ENCODE peak calls at places on chromosome 2, in ten cellular contexts. F is kidney epithelial cell; G is PC-9; L is WERI-Rb-1; B is WTC11; X is T-cell; T is stimulated activated CD8-positive, alpha-beta memory T cell treated with anti-CD3 and anti-CD28 coated beads, Interleukin-4, amount 100 ng/mL, for 1 hour; N is fibroblast of the aortic adventitia; P is activated CD8-positive, alpha-beta T cell treated with anti-CD3 and anti-CD28 coated beads for 36 hours; M is foreskin keratinocyte. O is an unnamed sample.

GRCh38 chr2:134173338-134174016 is 80.4 kb upstream of the MGAT5 start:
- DNase-seq in T (no peak), B (no peak), N (no peak), P (no peak), F (no peak), M (peak), G (no peak), L (peak), X (no peak), O (peak)

GRCh38 chr2:19653336-19653908 is 248.4 kb downstream of the TTC32 start:
- DNase-seq in M (no peak), T (no peak), G (no peak), X (no peak), N (no peak), B (no peak), P (no peak), F (no peak), L (no peak), O (no peak)

GRCh38 chr2:38146302-38146916 is 70.5 kb upstream of the CYP1B1 start:
- DNase-seq in P (peak), L (no peak), B (no peak), X (no peak), N (peak), M (peak), G (peak), F (peak), T (no peak), O (peak)

GRCh38 chr2:43727634-43728014 is 46.2 kb upstream of the DYNC2LI1 start:
- DNase-seq in T (no peak), P (no peak), B (no peak), N (no peak), M (no peak), G (no peak), F (no peak), L (no peak), X (no peak), O (no peak)

GRCh38 chr2:16973586-16974274 is 308.1 kb upstream of the CYRIA start:
- DNase-seq in T (no peak), B (no peak), F (no peak), G (no peak), N (peak), M (no peak), X (no peak), P (no peak), L (no peak), O (no peak)

GRCh38 chr2:43818761-43819160 is 19.9 kb downstream of the ABCG5 start:
- DNase-seq in F (no peak), G (peak), M (peak), X (no peak), B (no peak), T (no peak), N (peak), L (no peak), P (peak), O (no peak)

GRCh38 chr2:69933839-69934613 is 19.1 kb downstream of the MXD1 start:
- DNase-seq in X (no peak), G (peak), T (no peak), M (peak), F (peak), P (no peak), L (no peak), N (peak), B (no peak), O (no peak)

GRCh38 chr2:145006957-145007672 is 487.2 kb upstream of the ZEB2 start:
- DNase-seq in B (no peak), P (no peak), M (peak), L (no peak), X (no peak), F (peak), G (no peak), N (peak), T (no peak), O (no peak)

GRCh38 chr2:240149943-240150784 is 9.7 kb upstream of the OTOS start:
- DNase-seq in G (no peak), M (no peak), X (no peak), B (peak), F (no peak), N (peak), P (peak), L (peak), T (no peak), O (peak)

GRCh38 chr2:15825276-15826060 is 114.9 kb upstream of the MYCN start:
- DNase-seq in L (no peak), B (no peak), F (no peak), M (no peak), X (no peak), P (no peak), N (no peak), T (no peak), G (no peak), O (no peak)

GRCh38 chr2:222353998-222354397 is 55.2 kb upstream of the PAX3 start:
- DNase-seq in X (no peak), B (no peak), P (no peak), N (no peak), T (no peak), G (no peak), M (no peak), L (no peak), F (no peak), O (no peak)

GRCh38 chr2:1024981-1025380 is 74.3 kb downstream of the SNTG2 start:
- DNase-seq in L (no peak), B (no peak), F (no peak), G (no peak), N (peak), M (peak), P (no peak), T (no peak), X (no peak), O (peak)

GRCh38 chr2:172561270-172561669 is 5.4 kb downstream of the PDK1 start:
- DNase-seq in T (no peak), P (no peak), X (no peak), F (no peak), L (no peak), M (no peak), B (no peak), N (no peak), G (no peak), O (peak)

GRCh38 chr2:9699139-9699823 is 68.5 kb upstream of the YWHAQ start:
- DNase-seq in M (peak), G (peak), F (peak), X (no peak), T (no peak), B (no peak), P (peak), N (peak), L (no peak), O (no peak)

GRCh38 chr2:154425999-154426398 is 272.5 kb upstream of the KCNJ3 start:
- DNase-seq in N (no peak), F (no peak), P (no peak), B (no peak), X (no peak), T (no peak), G (no peak), M (peak), L (no peak), O (no peak)

GRCh38 chr2:149885946-149886345 is 298.4 kb upstream of the MMADHC start:
- DNase-seq in F (no peak), N (no peak), G (no peak), X (no peak), L (no peak), T (no peak), B (no peak), M (peak), P (no peak), O (no peak)

GRCh38 chr2:168722592-168722991 is 79.8 kb upstream of the NOSTRIN start:
- DNase-seq in P (no peak), B (no peak), T (no peak), X (no peak), L (no peak), N (peak), F (no peak), G (no peak), M (no peak), O (no peak)

GRCh38 chr2:45009928-45010705 is 865 bp upstream of the SIX2 start:
- DNase-seq in B (peak), L (peak), F (no peak), N (peak), G (peak), T (no peak), X (no peak), M (peak), P (no peak), O (peak)

GRCh38 chr2:219001577-219002394 is 8.6 kb upstream of the CRYBA2 start:
- DNase-seq in T (no peak), M (peak), L (peak), B (peak), F (no peak), X (no peak), G (peak), N (no peak), P (peak), O (no peak)

GRCh38 chr2:226490172-226490571 is 309.4 kb downstream of the IRS1 start:
- DNase-seq in F (no peak), X (no peak), G (no peak), P (no peak), T (no peak), N (no peak), L (no peak), B (no peak), M (no peak), O (no peak)

GRCh38 chr2:152925540-152926448 is 207.4 kb downstream of the ARL6IP6 start:
- DNase-seq in G (no peak), L (peak), P (peak), F (no peak), N (peak), M (peak), T (no peak), X (no peak), B (peak), O (peak)

GRCh38 chr2:221495766-221496165 is 76.3 kb downstream of the EPHA4 start:
- DNase-seq in M (no peak), B (no peak), L (no peak), N (no peak), F (no peak), X (no peak), P (no peak), T (no peak), G (no peak), O (no peak)

GRCh38 chr2:236870401-236870800 is 215.3 kb upstream of the COPS8 start:
- DNase-seq in F (no peak), L (no peak), M (no peak), P (no peak), T (no peak), G (no peak), X (no peak), B (no peak), N (no peak), O (no peak)

GRCh38 chr2:903223-903900 is 47.3 kb upstream of the SNTG2 start:
- DNase-seq in M (no peak), X (no peak), T (no peak), P (no peak), G (no peak), B (no peak), L (no peak), N (no peak), F (no peak), O (no peak)

GRCh38 chr2:227376911-227377396 is 2.2 kb downstream of the TM4SF20 start:
- DNase-seq in M (no peak), B (no peak), F (no peak), G (no peak), T (no peak), X (no peak), L (peak), P (no peak), N (peak), O (no peak)

GRCh38 chr2:176383100-176383499 is 113.9 kb downstream of the MTX2 start:
- DNase-seq in F (no peak), G (no peak), B (no peak), X (no peak), P (no peak), N (no peak), L (no peak), M (no peak), T (no peak), O (no peak)

GRCh38 chr2:200575957-200576356 is 9.9 kb upstream of the AOX1 start:
- DNase-seq in P (no peak), B (no peak), M (no peak), T (no peak), L (no peak), N (peak), G (no peak), X (no peak), F (no peak), O (peak)

GRCh38 chr2:121355488-121355887 is 70.5 kb upstream of the TFCP2L1 start:
- DNase-seq in X (no peak), G (no peak), B (no peak), L (no peak), T (no peak), F (no peak), M (no peak), N (peak), P (no peak), O (no peak)

GRCh38 chr2:238127165-238128060 is 11.1 kb upstream of the KLHL30 start:
- DNase-seq in G (no peak), P (peak), F (no peak), X (no peak), L (peak), T (no peak), N (peak), M (no peak), B (no peak), O (peak)

GRCh38 chr2:212337486-212338343 is 200.9 kb downstream of the ERBB4 start:
- DNase-seq in T (no peak), M (no peak), X (no peak), P (no peak), L (no peak), N (peak), B (no peak), F (no peak), G (no peak), O (no peak)

GRCh38 chr2:174717273-174717672 is 47.0 kb downstream of the CHRNA1 start:
- DNase-seq in B (no peak), N (no peak), G (no peak), L (no peak), X (no peak), P (peak), T (no peak), F (peak), M (no peak), O (peak)

GRCh38 chr2:188788621-188789020 is 185.6 kb upstream of the COL3A1 start:
- DNase-seq in L (no peak), P (no peak), G (no peak), F (peak), X (no peak), B (no peak), M (peak), T (no peak), N (peak), O (peak)

O was measured in cardiac muscle cell.